ENCODE peak calls at places on chromosomes 2 and 18, in eight cellular contexts. T, L, R, E, J, O, D and F are unnamed samples. For H3K36me3, the result is how much of the 10 kb centered on the place peaks cover.

GRCh38 chr2:233414273-233414654 is 60.0 kb downstream of the DGKD start:
- DNase-seq in T (no peak), L (no peak), R (no peak), E (no peak), J (peak), O (peak), D (no peak), F (no peak)

GRCh38 chr18:10431680-10432079 is 22.8 kb upstream of the APCDD1 start:
- DNase-seq in T (no peak), L (no peak), R (no peak), E (no peak), J (no peak), O (no peak), D (no peak), F (no peak)

GRCh38 chr2:135839713-135840112 is 2.7 kb upstream of the LCT start:
- DNase-seq in T (no peak), L (no peak), R (no peak), E (peak), J (peak), O (no peak), D (no peak), F (no peak)

GRCh38 chr2:38199129-38199528 is 123.2 kb upstream of the CYP1B1 start:
- DNase-seq in T (no peak), L (no peak), R (no peak), E (no peak), J (no peak), O (no peak), D (no peak), F (no peak)

GRCh38 chr2:2704380-2705093 is 373.5 kb upstream of the MYT1L start:
- DNase-seq in T (no peak), L (no peak), R (no peak), E (no peak), J (no peak), O (no peak), D (no peak), F (peak)

GRCh38 chr18:28514699-28515098 is 337.8 kb upstream of the CDH2 start:
- DNase-seq in T (no peak), L (no peak), R (no peak), E (no peak), J (peak), O (no peak), D (no peak), F (no peak)

GRCh38 chr18:46946656-46947282 is 29.4 kb downstream of the KATNAL2 start:
- DNase-seq in T (peak), L (peak), R (peak), E (peak), J (peak), O (no peak), D (peak), F (peak)

GRCh38 chr2:70985956-70986355 is 7.5 kb downstream of the ANKRD53 start:
- DNase-seq in T (no peak), L (no peak), R (no peak), E (no peak), J (no peak), O (no peak), D (no peak), F (no peak)

GRCh38 chr2:101175991-101176390 is 24.8 kb upstream of the TBC1D8 start:
- DNase-seq in T (no peak), L (peak), R (no peak), E (no peak), J (peak), O (no peak), D (no peak), F (no peak)

GRCh38 chr18:2955966-2956521 is 56.9 kb downstream of the LPIN2 start:
- DNase-seq in T (no peak), L (no peak), R (no peak), E (no peak), J (peak), O (no peak), D (no peak), F (peak)
- H3K36me3 ChIP-seq in T (under half), L (under half), R (under half), E (under half), J (under half), O (under half), D (under half), F (under half)

GRCh38 chr2:215796160-215796559 is 217.2 kb downstream of the MREG start:
- DNase-seq in T (no peak), L (no peak), R (no peak), E (peak), J (peak), O (peak), D (no peak), F (no peak)
- H3K27ac ChIP-seq in T (no peak), L (no peak), R (no peak), E (no peak), J (peak), O (no peak), D (no peak), F (no peak)

GRCh38 chr2:48592067-48592466 is 25.6 kb upstream of the GTF2A1L start:
- DNase-seq in T (no peak), L (no peak), R (no peak), E (no peak), J (no peak), O (no peak), D (no peak), F (no peak)
- H3K36me3 ChIP-seq in T (under half), L (under half), R (under half), E (under half), J (under half), O (under half), D (under half), F (under half)

DNA sequence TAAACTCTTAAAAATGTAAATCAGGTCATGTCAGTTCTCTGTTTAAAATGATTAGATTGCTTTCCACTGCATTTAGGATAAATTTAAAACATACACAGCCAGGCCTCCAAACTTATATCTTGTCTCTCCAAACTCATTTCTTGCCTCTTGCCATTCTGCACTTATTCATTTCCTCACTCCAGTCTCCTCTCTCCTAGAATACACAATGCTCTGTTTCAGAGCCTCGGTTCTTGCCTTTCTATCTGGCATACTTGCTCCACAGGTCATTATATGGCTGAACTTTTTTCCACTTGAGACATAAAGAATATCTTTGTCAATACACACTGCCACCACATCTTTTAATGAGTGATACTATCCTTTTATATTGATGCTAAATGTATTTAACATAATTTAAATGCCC is 10.5 kb upstream of the UGP2 start:
- DNase-seq in T (no peak), L (no peak), R (no peak), E (no peak), J (no peak), O (no peak), D (no peak), F (no peak)
- H3K27ac ChIP-seq in T (no peak), L (no peak), R (no peak), E (no peak), J (no peak), O (no peak), D (no peak), F (no peak)

GRCh38 chr2:47803770-47804169 is 20.8 kb downstream of the MSH6 start:
- DNase-seq in T (no peak), L (no peak), R (no peak), E (no peak), J (no peak), O (no peak), D (no peak), F (no peak)
- H3K36me3 ChIP-seq in T (half or more), L (under half), R (half or more), E (under half), J (half or more), O (half or more), D (under half), F (under half)

GRCh38 chr2:55877101-55877500 is 46.5 kb downstream of the EFEMP1 start:
- DNase-seq in T (no peak), L (no peak), R (no peak), E (no peak), J (peak), O (no peak), D (no peak), F (no peak)

GRCh38 chr2:55883339-55883738 is 40.2 kb downstream of the EFEMP1 start:
- DNase-seq in T (no peak), L (no peak), R (no peak), E (peak), J (peak), O (no peak), D (peak), F (no peak)

GRCh38 chr2:55883829-55884228 is 39.8 kb downstream of the EFEMP1 start:
- DNase-seq in T (no peak), L (no peak), R (no peak), E (no peak), J (no peak), O (no peak), D (no peak), F (no peak)

GRCh38 chr2:55879976-55880375 is 43.6 kb downstream of the EFEMP1 start:
- DNase-seq in T (no peak), L (no peak), R (no peak), E (peak), J (peak), O (no peak), D (no peak), F (no peak)

GRCh38 chr2:55880416-55881143 is 43.0 kb downstream of the EFEMP1 start:
- DNase-seq in T (no peak), L (no peak), R (no peak), E (peak), J (no peak), O (no peak), D (no peak), F (no peak)
- H3K27ac ChIP-seq in T (peak), L (no peak), R (no peak), E (peak), J (peak), O (no peak), D (peak), F (no peak)